ENCODE peak calls at places on chromosomes 16 and 17, in four cellular contexts. R is T-helper 1 cell, E is T-helper 9 cell, N is NCI-H345. H is an unnamed sample.

GRCh38 chr17:15945493-15946209 is 721 bp downstream of the ADORA2B start:
- DNase-seq in E (no peak), N (no peak), R (no peak), H (peak; percentile 3)

GRCh38 chr16:4591706-4592470 is 22.8 kb downstream of the UBALD1 start:
- DNase-seq in R (no peak), N (no peak), E (no peak), H (no peak)

GRCh38 chr17:6303664-6304063 is 131.3 kb downstream of the AIPL1 start:
- DNase-seq in N (peak; percentile 13), E (no peak), R (no peak), H (no peak)

GRCh38 chr16:87431926-87432325 is 39.8 kb downstream of the MAP1LC3B start:
- DNase-seq in E (no peak), N (no peak), R (no peak), H (no peak)

GRCh38 chr17:49783051-49783715 is 5.3 kb upstream of the KAT7 start:
- DNase-seq in R (no peak), N (no peak), E (no peak), H (no peak)

GRCh38 chr16:88655053-88655732 is 4.3 kb upstream of the CYBA start:
- DNase-seq in N (no peak), R (no peak), E (no peak), H (no peak)

GRCh38 chr17:77253611-77254051 is 112.9 kb downstream of the SEC14L1 start:
- DNase-seq in R (no peak), E (no peak), N (no peak), H (no peak)

GRCh38 chr17:79612468-79613194 is 1.8 kb upstream of the RBFOX3 start:
- DNase-seq in R (no peak), N (peak; percentile 70), E (peak; percentile 7), H (no peak)

GRCh38 chr17:78337244-78338109 is 22.4 kb downstream of the SOCS3 start:
- DNase-seq in R (no peak), N (no peak), E (no peak), H (no peak)

GRCh38 chr16:57764341-57765159 is 29.0 kb downstream of the KATNB1 start:
- DNase-seq in N (no peak), R (no peak), E (no peak), H (no peak)

GRCh38 chr16:57024894-57025680 is 35.7 kb downstream of the NLRC5 start:
- DNase-seq in E (no peak), R (no peak), N (no peak), H (no peak)

GRCh38 chr16:89422527-89422904 is 67.8 kb downstream of the ANKRD11 start:
- DNase-seq in E (no peak), N (no peak), R (no peak), H (no peak)

GRCh38 chr17:12922120-12922519 is 95.7 kb downstream of the ELAC2 start:
- DNase-seq in R (no peak), N (no peak), E (no peak), H (no peak)